ENCODE peak calls at places on chromosomes 12 and 14, in eight cellular contexts. U, T, V, H, S, E, Z and F are unnamed samples.

GRCh38 chr12:12590961-12591360 is 20.7 kb upstream of the CREBL2 start:
- DNase-seq in U (no peak), T (peak), V (no peak), H (no peak), S (peak), E (no peak), Z (no peak), F (no peak)

GRCh38 chr12:12008931-12009611 is 61.7 kb upstream of the BCL2L14 start:
- DNase-seq in U (no peak), T (peak), V (no peak), H (no peak), S (peak), E (peak), Z (peak), F (peak)

GRCh38 chr14:102028733-102029132 is 58.1 kb downstream of the HSP90AA1 start:
- DNase-seq in U (peak), T (peak), V (no peak), H (no peak), S (peak), E (peak), Z (peak), F (no peak)

GRCh38 chr12:132955094-132955932 is 793 bp downstream of the ZNF605 start:
- DNase-seq in U (peak), T (peak), V (no peak), H (peak), S (peak), E (peak), Z (peak), F (no peak)

GRCh38 chr14:91654836-91655235 is 77.0 kb downstream of the CATSPERB start:
- DNase-seq in U (no peak), T (no peak), V (no peak), H (no peak), S (no peak), E (no peak), Z (no peak), F (peak)

GRCh38 chr14:63174760-63175191 is 29.5 kb upstream of the RHOJ start:
- DNase-seq in U (peak), T (peak), V (peak), H (no peak), S (peak), E (peak), Z (peak), F (peak)

GRCh38 chr14:64417042-64417770 is 29.1 kb downstream of the MTHFD1 start:
- DNase-seq in U (no peak), T (peak), V (no peak), H (no peak), S (peak), E (peak), Z (peak), F (no peak)

GRCh38 chr12:66352197-66352596 is 49.9 kb downstream of the HELB start:
- DNase-seq in U (peak), T (peak), V (peak), H (no peak), S (peak), E (no peak), Z (peak), F (no peak)

GRCh38 chr12:70321182-70321581 is 44.9 kb upstream of the KCNMB4 start:
- DNase-seq in U (no peak), T (no peak), V (no peak), H (peak), S (no peak), E (no peak), Z (no peak), F (no peak)

DNA sequence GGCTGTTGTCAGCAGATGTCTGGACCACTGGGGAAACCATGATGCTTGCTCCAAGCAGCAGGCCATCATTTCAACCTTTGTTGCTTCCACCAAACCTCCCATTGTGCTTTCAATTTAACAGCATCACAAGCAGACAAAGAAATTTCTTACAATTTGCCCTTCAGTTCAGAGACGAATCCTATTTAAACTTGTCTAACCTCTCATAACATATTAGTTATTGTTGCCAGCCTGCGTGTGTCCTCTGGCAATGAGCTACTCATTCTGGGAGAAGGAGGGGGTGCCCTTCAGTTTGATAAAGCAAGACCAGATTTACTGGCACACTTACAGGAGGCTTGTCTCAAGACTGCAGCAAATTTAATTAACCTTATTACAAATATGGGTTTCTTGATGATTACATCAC is 203.6 kb upstream of the SOX5 start:
- DNase-seq in U (no peak), T (no peak), V (no peak), H (no peak), S (no peak), E (no peak), Z (no peak), F (no peak)
- H2AFZ ChIP-seq in U (no peak), T (no peak), V (no peak), H (no peak), S (no peak), E (no peak), Z (no peak), F (no peak)

GRCh38 chr12:52187640-52188039 is 4.2 kb downstream of the KRT80 start:
- DNase-seq in U (no peak), T (no peak), V (no peak), H (no peak), S (no peak), E (no peak), Z (no peak), F (no peak)

GRCh38 chr12:52189376-52190174 is 2.2 kb downstream of the KRT80 start:
- DNase-seq in U (no peak), T (peak), V (no peak), H (no peak), S (peak), E (peak), Z (no peak), F (no peak)

GRCh38 chr12:52186135-52186840 is 5.5 kb downstream of the KRT80 start:
- DNase-seq in U (peak), T (peak), V (no peak), H (no peak), S (peak), E (peak), Z (peak), F (no peak)

GRCh38 chr12:52187206-52187605 is 4.6 kb downstream of the KRT80 start:
- DNase-seq in U (no peak), T (no peak), V (no peak), H (no peak), S (no peak), E (no peak), Z (no peak), F (no peak)

DNA sequence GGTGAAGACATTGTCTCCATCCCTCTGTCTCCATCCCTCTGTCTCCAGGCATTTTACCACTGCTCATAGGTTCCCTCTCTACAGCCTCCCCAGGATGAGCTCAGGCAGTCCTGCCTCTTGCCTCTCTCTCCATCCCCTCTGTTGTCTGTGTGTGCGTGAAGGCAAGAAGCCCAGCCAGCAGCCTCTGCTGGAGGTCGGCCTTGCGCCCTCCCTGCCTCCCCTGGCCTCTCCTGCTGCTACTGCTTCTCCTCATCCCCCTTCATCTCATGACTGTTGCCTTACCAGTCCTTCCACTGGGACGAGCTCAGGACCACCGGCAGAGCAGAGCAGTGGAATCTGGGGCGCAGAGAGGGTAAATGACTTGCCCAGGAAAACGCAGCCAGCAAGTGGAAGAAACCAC is 3.2 kb downstream of the KRT80 start:
- DNase-seq in U (no peak), T (no peak), V (no peak), H (no peak), S (no peak), E (no peak), Z (no peak), F (no peak)
- TF ChIP-seq EZH2 in U (no peak), T (no peak), V (no peak), H (no peak), S (no peak), E (no peak), Z (no peak), F (no peak)

DNA sequence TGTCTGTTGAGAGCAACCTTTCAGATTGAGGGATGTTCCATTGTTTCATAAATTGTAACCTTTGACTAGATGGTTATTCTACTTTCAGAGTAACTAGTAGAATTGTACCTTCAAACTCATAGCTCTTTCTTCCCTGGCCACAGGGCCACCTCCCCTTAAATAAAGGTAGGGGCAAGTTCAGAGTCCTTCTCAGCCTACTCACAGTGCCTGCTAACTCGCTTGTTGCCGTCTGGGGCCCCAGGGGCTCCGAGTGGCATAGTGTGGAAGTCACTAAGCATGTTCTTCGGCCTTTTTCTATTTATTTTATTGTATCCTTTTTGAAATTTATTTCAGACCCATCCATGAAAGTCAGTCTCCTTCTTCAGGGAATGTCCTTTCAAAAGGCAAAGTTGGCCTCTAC is 250.5 kb downstream of the ALX1 start:
- DNase-seq in U (peak), T (no peak), V (no peak), H (no peak), S (no peak), E (no peak), Z (no peak), F (no peak)
- H3K27ac ChIP-seq in U (peak), T (no peak), V (no peak), H (no peak), S (no peak), E (no peak), Z (no peak), F (no peak)

GRCh38 chr12:109154485-109155438 is 38.4 kb downstream of the ACACB start:
- DNase-seq in U (peak), T (peak), V (peak), H (peak), S (peak), E (peak), Z (peak), F (peak)

GRCh38 chr12:109156036-109156435 is 39.6 kb downstream of the ACACB start:
- DNase-seq in U (no peak), T (no peak), V (no peak), H (no peak), S (no peak), E (no peak), Z (no peak), F (no peak)

GRCh38 chr12:109151457-109151856 is 35.1 kb downstream of the ACACB start:
- DNase-seq in U (no peak), T (no peak), V (no peak), H (no peak), S (no peak), E (no peak), Z (no peak), F (no peak)

GRCh38 chr12:109156586-109156985 is 40.2 kb downstream of the ACACB start:
- DNase-seq in U (no peak), T (no peak), V (no peak), H (no peak), S (no peak), E (no peak), Z (no peak), F (no peak)

GRCh38 chr12:109153711-109154434 is 37.5 kb downstream of the ACACB start:
- DNase-seq in U (peak), T (no peak), V (no peak), H (peak), S (no peak), E (no peak), Z (no peak), F (no peak)
- H2AFZ ChIP-seq in U (peak), T (peak), V (peak), H (peak), S (peak), E (peak), Z (peak), F (peak)

GRCh38 chr12:48041591-48042423 is 37.5 kb upstream of the COL2A1 start:
- DNase-seq in U (no peak), T (no peak), V (no peak), H (no peak), S (no peak), E (no peak), Z (no peak), F (no peak)

GRCh38 chr12:48044396-48044795 is 40.1 kb upstream of the COL2A1 start:
- DNase-seq in U (no peak), T (no peak), V (no peak), H (no peak), S (no peak), E (no peak), Z (no peak), F (no peak)

GRCh38 chr12:48045965-48046364 is 41.7 kb upstream of the COL2A1 start:
- DNase-seq in U (no peak), T (no peak), V (no peak), H (no peak), S (peak), E (no peak), Z (no peak), F (no peak)

GRCh38 chr12:48045061-48045846 is 41.0 kb upstream of the COL2A1 start:
- DNase-seq in U (no peak), T (no peak), V (no peak), H (no peak), S (no peak), E (no peak), Z (no peak), F (no peak)

GRCh38 chr12:48043771-48044170 is 39.5 kb upstream of the COL2A1 start:
- DNase-seq in U (no peak), T (no peak), V (no peak), H (no peak), S (no peak), E (no peak), Z (no peak), F (no peak)
- TF ChIP-seq EZH2 in U (no peak), T (no peak), V (no peak), H (no peak), S (no peak), E (no peak), Z (no peak), F (no peak)

DNA sequence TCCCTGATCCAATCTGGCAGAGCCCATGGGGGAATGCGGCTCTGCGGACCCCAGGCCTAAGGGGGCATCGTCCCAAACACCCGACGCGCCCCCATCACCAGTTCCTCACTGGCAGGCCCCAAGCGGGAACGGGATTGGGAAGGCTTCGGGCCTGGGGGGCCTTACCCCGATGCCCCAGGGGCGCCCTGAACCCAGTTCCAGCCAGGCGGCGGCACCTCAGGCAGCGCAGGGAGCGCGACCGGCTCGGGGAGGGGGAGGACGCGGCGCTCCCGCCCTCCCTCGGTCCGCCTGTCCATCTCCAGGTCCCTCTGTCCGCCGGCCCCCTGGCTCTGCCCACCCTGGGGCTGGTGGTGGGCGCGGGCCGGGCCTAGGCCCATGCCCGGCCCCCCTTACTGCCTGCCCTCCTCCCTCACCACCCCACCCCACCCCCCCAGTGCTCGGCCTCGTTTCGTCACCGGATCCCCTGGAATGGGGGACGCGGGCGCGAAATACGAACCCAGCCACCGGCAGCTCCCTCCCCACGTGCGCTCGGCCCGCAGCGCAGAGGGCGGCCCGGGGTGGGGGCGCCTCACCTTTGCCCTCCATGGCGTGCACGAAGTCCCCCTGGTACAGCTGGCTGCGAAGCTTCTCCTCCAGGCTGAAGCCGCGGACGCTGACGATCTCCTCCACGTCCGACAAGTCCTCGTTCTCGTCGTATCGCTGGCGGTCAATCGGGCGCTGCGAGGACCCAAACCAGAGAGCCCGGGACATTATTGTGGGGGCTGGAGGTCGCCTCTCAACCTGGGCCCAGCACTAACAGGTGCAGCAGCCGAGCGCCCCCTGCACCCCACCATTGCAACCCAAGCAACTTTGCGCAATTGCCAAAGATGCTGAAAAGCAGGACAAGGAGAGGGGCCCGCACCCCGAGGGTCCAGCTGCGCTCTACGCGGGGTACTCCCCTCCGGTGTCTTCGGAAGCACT is 2.3 kb downstream of the KDM2B start:
- DNase-seq in U (no peak), T (peak), V (no peak), H (no peak), S (no peak), E (no peak), Z (peak), F (no peak)
- H3K27ac ChIP-seq in U (no peak), T (peak), V (no peak), H (peak), S (peak), E (peak), Z (peak), F (peak)

GRCh38 chr12:38887770-38888169 is 17.6 kb downstream of the CPNE8 start:
- DNase-seq in U (no peak), T (no peak), V (no peak), H (no peak), S (no peak), E (no peak), Z (no peak), F (no peak)
- H2AFZ ChIP-seq in U (no peak), T (no peak), V (no peak), H (no peak), S (no peak), E (no peak), Z (no peak), F (no peak)